ENCODE peak calls at places on chromosomes 7 and 10, in seven cellular contexts. L, F, E, D, Z, M and K are unnamed samples.

GRCh38 chr7:153405704-153406485 is 646.3 kb upstream of the DPP6 start:
- DNase-seq in L (no peak), F (no peak), E (no peak), D (no peak), Z (no peak), M (no peak), K (no peak)

GRCh38 chr7:95396136-95397032 is at the start of gene PON3:
- DNase-seq in L (no peak), F (no peak), E (no peak), D (peak), Z (peak), M (peak), K (peak)

GRCh38 chr7:107228291-107228690 is 59.5 kb downstream of the HBP1 start:
- DNase-seq in L (no peak), F (peak), E (no peak), D (no peak), Z (no peak), M (no peak), K (no peak)

GRCh38 chr7:11665381-11665780 is 166.6 kb downstream of the THSD7A start:
- DNase-seq in L (no peak), F (no peak), E (no peak), D (no peak), Z (no peak), M (no peak), K (no peak)

GRCh38 chr10:103451091-103451801 is 924 bp downstream of the CALHM2 start:
- DNase-seq in L (no peak), F (peak), E (peak), D (peak), Z (peak), M (peak), K (peak)

GRCh38 chr10:29969255-29970011 is 90.0 kb downstream of the JCAD start:
- DNase-seq in L (no peak), F (no peak), E (no peak), D (no peak), Z (no peak), M (no peak), K (peak)

GRCh38 chr10:24908793-24909423 is 43.5 kb downstream of the PRTFDC1 start:
- DNase-seq in L (no peak), F (peak), E (no peak), D (no peak), Z (no peak), M (no peak), K (no peak)

GRCh38 chr10:43649149-43649523 is 455 bp upstream of the ZNF32 start:
- DNase-seq in L (no peak), F (no peak), E (no peak), D (no peak), Z (no peak), M (no peak), K (no peak)

GRCh38 chr7:106561657-106562411 is 99.1 kb downstream of the CCDC71L start:
- DNase-seq in L (no peak), F (no peak), E (no peak), D (no peak), Z (no peak), M (no peak), K (no peak)

GRCh38 chr7:24881622-24882021 is 98.4 kb downstream of the OSBPL3 start:
- DNase-seq in L (no peak), F (peak), E (no peak), D (no peak), Z (no peak), M (no peak), K (no peak)

GRCh38 chr7:42108803-42109528 is 128.0 kb downstream of the GLI3 start:
- DNase-seq in L (no peak), F (no peak), E (no peak), D (no peak), Z (no peak), M (no peak), K (no peak)

GRCh38 chr10:79101560-79101971 is 32.8 kb downstream of the ZMIZ1 start:
- DNase-seq in L (no peak), F (no peak), E (no peak), D (no peak), Z (no peak), M (peak), K (no peak)

GRCh38 chr10:62582098-62582705 is 208.0 kb downstream of the ZNF365 start:
- DNase-seq in L (no peak), F (no peak), E (no peak), D (no peak), Z (no peak), M (no peak), K (no peak)

GRCh38 chr10:43226441-43226840 is 40.4 kb downstream of the RASGEF1A start:
- DNase-seq in L (no peak), F (no peak), E (peak), D (peak), Z (no peak), M (no peak), K (peak)

GRCh38 chr10:22345301-22346086 is at the start of gene SPAG6:
- DNase-seq in L (peak), F (no peak), E (peak), D (peak), Z (no peak), M (peak), K (peak)

GRCh38 chr7:138616085-138616484 is 85.1 kb downstream of the SVOPL start:
- DNase-seq in L (no peak), F (no peak), E (no peak), D (no peak), Z (no peak), M (no peak), K (no peak)

GRCh38 chr7:66047426-66047825 is 28.2 kb upstream of the ASL start:
- DNase-seq in L (no peak), F (peak), E (no peak), D (no peak), Z (peak), M (no peak), K (no peak)

GRCh38 chr10:75611081-75611971 is 179.9 kb downstream of the LRMDA start:
- DNase-seq in L (no peak), F (no peak), E (no peak), D (peak), Z (no peak), M (no peak), K (no peak)

GRCh38 chr10:60742512-60742911 is 35.8 kb upstream of the CDK1 start:
- DNase-seq in L (no peak), F (no peak), E (no peak), D (no peak), Z (no peak), M (no peak), K (no peak)

GRCh38 chr7:126778101-126778500 is 474.6 kb downstream of the GRM8 start:
- DNase-seq in L (no peak), F (no peak), E (no peak), D (no peak), Z (no peak), M (no peak), K (no peak)

GRCh38 chr10:103445767-103446567 is 6.2 kb downstream of the CALHM2 start:
- DNase-seq in L (no peak), F (no peak), E (peak), D (peak), Z (no peak), M (no peak), K (peak)

GRCh38 chr10:80535671-80536360 is 1.9 kb upstream of the SH2D4B start:
- DNase-seq in L (peak), F (no peak), E (peak), D (peak), Z (peak), M (peak), K (peak)
- TF ChIP-seq CTCF in L (peak), F (no peak), E (no peak), D (peak), Z (peak), M (peak), K (peak)

GRCh38 chr10:113561214-113561613 is 8.4 kb downstream of the HABP2 start:
- DNase-seq in L (no peak), F (no peak), E (no peak), D (no peak), Z (no peak), M (no peak), K (no peak)
- H3K27ac ChIP-seq in L (no peak), F (no peak), E (no peak), D (no peak), Z (no peak), M (no peak), K (no peak)

GRCh38 chr7:74993121-74993520 is 28.6 kb downstream of the CASTOR2 start:
- DNase-seq in L (no peak), F (no peak), E (no peak), D (no peak), Z (no peak), M (no peak), K (no peak)
- TF ChIP-seq CTCF in L (no peak), F (no peak), E (no peak), D (no peak), Z (no peak), M (no peak), K (no peak)

DNA sequence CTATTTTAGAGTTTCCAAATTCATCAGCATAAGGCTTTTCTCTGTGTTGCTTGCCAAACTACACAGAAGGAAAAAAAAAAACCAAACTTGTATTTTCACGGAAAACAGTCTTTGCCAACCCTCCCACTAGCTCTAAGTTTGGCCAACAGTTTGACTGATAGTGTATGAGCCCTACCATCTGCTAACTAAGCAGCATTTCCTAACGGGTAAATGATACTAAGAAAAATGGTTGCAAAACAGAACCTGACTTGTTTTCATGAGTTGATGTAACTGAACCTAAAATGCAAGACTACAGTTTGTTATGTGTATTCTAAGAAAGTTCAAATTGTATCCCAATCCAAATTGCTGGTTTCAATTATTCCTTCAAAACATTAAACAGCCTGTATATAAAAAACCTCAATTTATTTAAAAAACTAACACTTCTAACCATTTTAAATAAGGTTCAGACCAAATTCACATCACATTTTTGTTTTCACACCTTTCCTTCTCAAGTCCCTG is 80.8 kb downstream of the LRRC17 start:
- DNase-seq in L (no peak), F (no peak), E (no peak), D (no peak), Z (no peak), M (no peak), K (no peak)
- H3K27ac ChIP-seq in L (no peak), F (peak), E (no peak), D (peak), Z (peak), M (peak), K (peak)

DNA sequence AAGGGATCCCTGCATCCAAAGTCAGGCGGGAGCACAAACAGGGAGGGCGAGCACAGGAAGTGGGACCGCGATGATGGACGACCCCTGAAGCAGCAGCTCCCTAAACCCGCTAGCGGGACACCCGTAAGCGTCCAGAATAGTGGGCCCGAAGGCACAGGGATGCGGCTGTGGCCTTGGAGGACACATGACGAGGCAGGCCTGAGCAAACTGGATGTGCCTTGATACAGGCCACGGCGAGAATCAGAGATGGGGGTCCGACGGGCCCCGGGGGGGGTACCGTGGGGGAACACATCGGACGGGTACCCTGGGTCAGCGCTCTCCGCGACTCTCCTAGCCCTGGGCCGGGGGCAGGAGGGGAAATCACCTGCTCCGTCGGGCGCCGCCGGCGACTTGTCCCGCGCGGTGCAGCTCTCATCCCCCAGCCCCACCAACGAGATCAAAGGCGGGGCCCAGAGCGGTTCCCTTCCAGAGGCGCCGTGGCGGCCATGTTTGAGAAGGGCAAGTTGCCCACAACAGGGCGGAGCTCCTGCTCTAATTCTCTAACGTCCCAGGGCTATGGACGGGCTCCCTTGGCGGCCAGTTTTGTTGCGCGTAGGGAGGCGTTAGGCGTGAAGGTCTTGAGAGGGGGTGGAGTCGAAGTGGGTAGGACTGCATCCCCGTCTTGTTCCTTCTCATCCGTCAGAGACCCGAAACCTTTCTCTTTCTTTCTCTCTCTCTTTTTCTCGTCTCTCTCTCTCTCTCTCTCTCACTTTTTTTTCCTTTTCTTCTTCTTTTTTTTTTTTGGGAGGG is at the start of gene CUEDC2:
- DNase-seq in L (peak), F (peak), E (peak), D (peak), Z (peak), M (peak), K (peak)
- TF ChIP-seq CTCF in L (no peak), F (no peak), E (peak), D (no peak), Z (no peak), M (no peak), K (no peak)

GRCh38 chr10:3113343-3113720 is 46.0 kb downstream of the PFKP start:
- DNase-seq in L (no peak), F (no peak), E (peak), D (no peak), Z (no peak), M (no peak), K (no peak)

GRCh38 chr10:3118621-3119020 is 51.3 kb downstream of the PFKP start:
- DNase-seq in L (no peak), F (no peak), E (peak), D (peak), Z (no peak), M (no peak), K (no peak)

GRCh38 chr10:3116508-3117100 is 49.3 kb downstream of the PFKP start:
- DNase-seq in L (no peak), F (no peak), E (peak), D (no peak), Z (no peak), M (no peak), K (no peak)

GRCh38 chr10:3117486-3117885 is 50.1 kb downstream of the PFKP start:
- DNase-seq in L (no peak), F (no peak), E (peak), D (no peak), Z (no peak), M (no peak), K (no peak)

GRCh38 chr10:3115685-3116084 is 48.3 kb downstream of the PFKP start:
- DNase-seq in L (no peak), F (no peak), E (peak), D (no peak), Z (no peak), M (no peak), K (no peak)
- H3K27ac ChIP-seq in L (no peak), F (no peak), E (no peak), D (no peak), Z (no peak), M (no peak), K (no peak)

GRCh38 chr7:109460296-109460695 is 890.6 kb downstream of the DNAJB9 start:
- DNase-seq in L (no peak), F (no peak), E (no peak), D (no peak), Z (no peak), M (no peak), K (no peak)

DNA sequence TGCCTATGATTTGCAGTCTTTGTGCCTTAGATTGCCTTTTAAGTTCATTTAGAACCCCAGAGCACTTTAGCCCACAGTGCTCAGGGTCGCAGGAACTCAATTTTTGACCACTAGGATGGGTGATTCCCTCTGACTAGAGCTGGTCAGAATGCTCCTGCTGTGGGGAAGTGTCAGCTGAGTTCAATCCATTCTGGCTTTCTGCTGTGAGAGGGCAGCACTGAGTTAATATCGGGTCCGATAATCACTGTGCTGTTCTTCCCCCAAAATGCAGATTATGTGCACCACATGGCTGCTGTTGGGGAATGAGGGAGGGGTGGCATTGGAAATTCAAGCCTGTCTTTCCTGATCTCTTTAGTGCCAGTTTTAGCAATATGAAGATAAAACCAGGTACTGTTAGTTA is 886.4 kb downstream of the DNAJB9 start:
- DNase-seq in L (peak), F (no peak), E (no peak), D (no peak), Z (no peak), M (no peak), K (no peak)
- TF ChIP-seq CTCF in L (peak), F (no peak), E (no peak), D (no peak), Z (no peak), M (no peak), K (no peak)

DNA sequence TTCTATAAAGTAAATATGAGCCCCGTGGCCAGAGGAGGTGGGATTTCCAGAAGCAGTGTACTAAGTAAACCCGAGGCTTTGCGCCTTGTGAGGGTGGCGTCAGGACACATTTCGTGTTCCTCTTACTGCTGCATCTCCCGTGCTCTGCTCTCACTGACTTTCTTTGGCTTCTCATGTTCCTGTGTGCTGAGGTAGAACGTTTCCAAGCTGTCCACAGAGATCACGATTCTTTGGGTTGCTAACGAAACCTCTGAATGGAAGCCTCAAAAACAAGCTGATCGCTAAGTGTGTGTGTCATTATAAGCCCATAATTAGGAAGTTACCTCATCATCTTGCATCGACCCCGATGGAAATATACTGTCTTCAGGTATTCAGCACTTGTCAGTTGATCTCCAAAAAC is 131.8 kb downstream of the CELF2 start:
- DNase-seq in L (no peak), F (no peak), E (no peak), D (no peak), Z (no peak), M (no peak), K (no peak)
- H3K27ac ChIP-seq in L (no peak), F (no peak), E (no peak), D (peak), Z (no peak), M (no peak), K (no peak)